ENCODE peak calls at places on chromosomes 5 and 9, in nine cellular contexts. K is pancreas, F is heart right ventricle, R is foreskin fibroblast, Z is Panc1, N is fibroblast of lung, Q is brain microvascular endothelial cell, W is GM23338, E is BJ. C is an unnamed sample.

GRCh38 chr9:95206143-95206542 is 111.4 kb downstream of the FANCC start:
- DNase-seq in F (no peak), N (peak; percentile 39), W (no peak), Z (no peak), Q (peak; percentile 15), R (peak; percentile 41), K (no peak), E (peak; percentile 20), C (peak; percentile 8)

GRCh38 chr5:179220716-179221115 is 124.5 kb downstream of the ADAMTS2 start:
- DNase-seq in F (no peak), Q (no peak), W (no peak), K (no peak), N (no peak), R (no peak), Z (no peak), E (no peak), C (no peak)

GRCh38 chr5:122858451-122858850 is 13.0 kb downstream of the SNX24 start:
- DNase-seq in Q (no peak), N (no peak), R (no peak), E (no peak), W (no peak), F (no peak), K (no peak), Z (no peak), C (peak; percentile 79)

GRCh38 chr5:137389042-137389441 is 110.1 kb downstream of the SPOCK1 start:
- DNase-seq in E (no peak), Z (no peak), Q (no peak), N (no peak), R (no peak), F (no peak), K (no peak), W (no peak), C (no peak)

GRCh38 chr9:76438841-76439588 is 20.0 kb upstream of the GCNT1 start:
- DNase-seq in Q (no peak), K (no peak), W (no peak), Z (no peak), R (no peak), N (no peak), E (no peak), F (no peak), C (no peak)

GRCh38 chr5:127313847-127314473 is 23.4 kb downstream of the MEGF10 start:
- DNase-seq in N (peak; percentile 54), E (no peak), Q (peak; percentile 62), F (peak; percentile 53), R (peak; percentile 32), K (peak; percentile 22), W (peak; percentile 80), Z (peak; percentile 28), C (peak; percentile 72)

GRCh38 chr5:116479776-116480675 is 94.6 kb downstream of the SEMA6A start:
- DNase-seq in F (no peak), Z (no peak), N (no peak), E (no peak), W (no peak), K (no peak), Q (no peak), R (peak; percentile 11), C (peak; percentile 39)

GRCh38 chr5:6535594-6535993 is 86.9 kb downstream of the UBE2QL1 start:
- DNase-seq in N (no peak), F (no peak), Q (no peak), K (peak; percentile 20), W (no peak), R (no peak), Z (no peak), E (no peak), C (no peak)

GRCh38 chr5:136819526-136820302 is 454.4 kb upstream of the TRPC7 start:
- DNase-seq in N (no peak), Z (no peak), F (no peak), Q (no peak), E (no peak), R (no peak), K (no peak), W (peak; percentile 8), C (no peak)

GRCh38 chr5:89351975-89352374 is 469.0 kb upstream of the MEF2C start:
- DNase-seq in E (no peak), W (no peak), R (no peak), Z (no peak), F (no peak), Q (no peak), K (no peak), N (peak; percentile 30), C (no peak)

GRCh38 chr5:81759632-81760005 is 8.7 kb upstream of the SSBP2 start:
- DNase-seq in Z (no peak), K (no peak), E (no peak), R (no peak), N (no peak), Q (no peak), F (peak; percentile 26), W (no peak), C (no peak)

GRCh38 chr5:67303356-67303755 is 106.8 kb upstream of the CD180 start:
- DNase-seq in K (no peak), W (no peak), E (no peak), Z (no peak), N (no peak), F (no peak), R (peak; percentile 69), Q (peak; percentile 36), C (peak; percentile 65)

GRCh38 chr5:11355491-11355890 is 548.8 kb downstream of the CTNND2 start:
- DNase-seq in Q (no peak), W (no peak), F (no peak), Z (no peak), R (no peak), N (no peak), K (no peak), E (no peak), C (no peak)

GRCh38 chr5:128764910-128765309 is 200.4 kb upstream of the SLC27A6 start:
- DNase-seq in F (peak; percentile 8), K (no peak), N (no peak), Q (no peak), W (no peak), E (no peak), R (no peak), Z (no peak), C (no peak)

GRCh38 chr9:107866912-107867311 is 377.3 kb upstream of the KLF4 start:
- DNase-seq in K (no peak), Q (no peak), R (no peak), E (no peak), F (no peak), W (no peak), N (peak; percentile 74), Z (no peak), C (peak; percentile 43)

GRCh38 chr5:153276151-153276550 is 214.3 kb upstream of the GRIA1 start:
- DNase-seq in N (peak; percentile 46), R (peak; percentile 17), E (no peak), Q (peak; percentile 2), K (no peak), Z (no peak), F (peak; percentile 11), W (peak; percentile 83), C (peak; percentile 60)

GRCh38 chr5:68344447-68345111 is 129.0 kb downstream of the PIK3R1 start:
- DNase-seq in Q (peak; percentile 56), F (no peak), N (peak; percentile 47), R (peak; percentile 47), W (no peak), Z (no peak), E (no peak), K (no peak), C (peak; percentile 87)

GRCh38 chr9:116193636-116194035 is 40.0 kb downstream of the PAPPA start:
- DNase-seq in K (no peak), F (no peak), W (no peak), Z (no peak), R (peak; percentile 82), E (peak; percentile 44), Q (peak; percentile 65), N (peak; percentile 71), C (peak; percentile 62)

GRCh38 chr5:54756796-54757402 is 228.5 kb downstream of the ESM1 start:
- DNase-seq in Q (no peak), R (no peak), Z (no peak), E (no peak), F (no peak), K (no peak), W (no peak), N (no peak), C (peak; percentile 21)

GRCh38 chr5:15442183-15442550 is 57.8 kb upstream of the FBXL7 start:
- DNase-seq in Z (no peak), F (no peak), Q (no peak), N (no peak), R (no peak), W (no peak), E (no peak), K (no peak), C (no peak)

DNA sequence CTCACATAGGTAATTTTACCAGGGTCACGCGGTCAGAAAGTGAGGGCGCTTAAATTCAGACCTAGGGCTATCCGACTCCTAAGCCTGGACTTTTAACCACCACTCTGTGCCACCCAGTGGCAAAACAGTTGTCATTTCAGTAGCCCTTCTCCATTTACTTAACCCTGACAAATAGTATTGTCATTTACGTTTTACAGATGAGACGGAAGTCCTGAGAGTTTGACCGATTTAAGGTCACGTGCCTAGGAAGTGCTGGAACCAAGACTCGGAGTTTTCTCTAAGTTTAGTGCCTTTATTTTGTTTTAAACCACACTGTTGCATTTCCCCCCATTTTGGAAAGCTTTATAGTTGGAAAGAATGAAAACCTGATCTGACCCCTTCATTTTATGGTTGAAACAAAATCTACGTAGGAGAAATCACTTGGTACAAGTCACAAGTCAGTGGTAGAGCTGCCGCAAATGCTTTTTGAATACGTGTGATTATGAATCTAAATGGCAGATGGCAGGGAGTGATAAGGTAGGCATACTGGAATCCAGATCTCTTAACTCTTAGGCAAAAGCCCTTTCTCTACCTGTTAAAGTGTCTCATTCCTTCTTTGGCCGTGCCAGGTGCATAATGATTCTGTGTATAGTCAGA is 701 bp downstream of the MRRF start:
- DNase-seq in K (no peak), Z (no peak), F (no peak), R (no peak), N (peak; percentile 33), W (peak; percentile 44), E (no peak), Q (no peak), C (peak; percentile 20)
- TF ChIP-seq CTCF in K (no peak), Z (no peak), F (peak; percentile 9), R (no peak), N (no peak), W (peak; percentile 25), E (no peak), Q (no peak), C (no peak)

DNA sequence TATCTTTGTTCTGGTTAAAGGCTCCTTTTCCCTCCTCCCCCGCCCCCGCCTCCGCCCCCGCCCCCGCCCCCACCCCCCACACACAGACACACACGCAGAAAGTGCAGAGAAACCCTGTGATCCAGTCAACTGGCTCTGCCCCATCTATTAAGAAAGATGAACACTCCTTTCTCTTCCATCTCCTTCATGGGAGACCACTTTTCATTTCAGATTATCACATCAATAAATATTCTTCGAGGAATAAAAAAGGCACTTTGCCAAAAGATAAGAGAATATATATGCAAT is 127.0 kb downstream of the TMEM161B start:
- DNase-seq in R (no peak), N (no peak), Z (no peak), K (no peak), E (no peak), F (no peak), Q (no peak), W (no peak), C (no peak)
- H3K4me3 ChIP-seq in R (peak overlapping the region; percentile 58), N (peak overlapping the region; percentile 61), Z (peak overlapping the region; percentile 38), K (peak overlapping the region; percentile 26), E (no peak overlapping the region), F (no peak overlapping the region), Q (peak overlapping the region; percentile 58), W (peak overlapping the region; percentile 53), C (peak overlapping the region; percentile 36)

GRCh38 chr9:93592389-93593021 is 16.1 kb downstream of the PHF2 start:
- DNase-seq in F (no peak), W (peak; percentile 79), E (no peak), K (no peak), N (no peak), Q (no peak), Z (no peak), R (no peak), C (no peak)
- TF ChIP-seq CTCF in F (no peak), W (peak; percentile 66), E (peak; percentile 25), K (no peak), N (no peak), Q (peak; percentile 34), Z (no peak), R (peak; percentile 11), C (peak; percentile 12)

GRCh38 chr5:150895431-150896428 is 9.1 kb downstream of the ZNF300 start:
- DNase-seq in K (no peak), W (peak; percentile 11), R (no peak), Q (no peak), E (no peak), F (no peak), N (peak; percentile 10), Z (no peak), C (peak; percentile 3)
- H3K4me3 ChIP-seq in K (no peak overlapping the region), W (peak overlapping the region; percentile 5), R (no peak overlapping the region), Q (no peak overlapping the region), E (no peak overlapping the region), F (no peak overlapping the region), N (no peak overlapping the region), Z (no peak overlapping the region), C (no peak overlapping the region)

C was measured in fibroblast of pulmonary artery.